ENCODE peak calls at places on chromosomes 5 and 9, in six cellular contexts. Z is H1, A is HCT116, D is HepG2, C is GM12878, I is K562. K is an unnamed sample.

GRCh38 chr9:132538071-132538470 is 44.3 kb upstream of the BARHL1 start:
- DNase-seq in Z (no peak), C (no peak), D (no peak), A (no peak), I (no peak), K (no peak)

GRCh38 chr5:142000709-142001484 is 11.9 kb downstream of the GNPDA1 start:
- DNase-seq in Z (no peak), I (peak; percentile 26), A (no peak), D (peak; percentile 7), C (no peak), K (no peak)

GRCh38 chr9:124415852-124416484 is 726 bp upstream of the PSMB7 start:
- DNase-seq in A (no peak), I (no peak), C (no peak), Z (no peak), D (no peak), K (no peak)

GRCh38 chr5:11166906-11167305 is 405.9 kb upstream of the DAP start:
- DNase-seq in Z (no peak), A (no peak), D (no peak), C (no peak), I (no peak), K (no peak)

GRCh38 chr9:134378901-134379338 is 52.7 kb downstream of the RXRA start:
- DNase-seq in C (no peak), Z (no peak), I (no peak), A (peak; percentile 37), D (no peak), K (no peak)

GRCh38 chr5:141960449-141961323 is 2.7 kb upstream of the PCDH12 start:
- DNase-seq in D (peak; percentile 79), I (peak; percentile 95), Z (peak; percentile 50), A (peak; percentile 72), C (peak; percentile 64), K (peak; percentile 59)

GRCh38 chr9:38083858-38084555 is 15.0 kb upstream of the SHB start:
- DNase-seq in A (no peak), C (no peak), D (no peak), Z (no peak), I (no peak), K (no peak)

GRCh38 chr9:96061293-96061987 is 185.9 kb downstream of the ERCC6L2 start:
- DNase-seq in Z (no peak), D (peak; percentile 21), I (peak; percentile 43), A (peak; percentile 10), C (no peak), K (peak; percentile 36)

GRCh38 chr5:73495772-73496346 is 2.4 kb upstream of the BTF3 start:
- DNase-seq in I (peak; percentile 23), C (no peak), A (no peak), D (no peak), Z (no peak), K (no peak)

GRCh38 chr5:1247811-1248210 is 22.6 kb downstream of the SLC6A18 start:
- DNase-seq in D (no peak), Z (no peak), C (no peak), I (no peak), A (no peak), K (no peak)

GRCh38 chr9:22050924-22051323 is 41.8 kb upstream of the CDKN2B start:
- DNase-seq in I (no peak), A (no peak), Z (no peak), C (no peak), D (no peak), K (no peak)

GRCh38 chr5:10138385-10139057 is 111.2 kb downstream of the ATPSCKMT start:
- DNase-seq in Z (no peak), C (no peak), D (no peak), I (no peak), A (no peak), K (no peak)

GRCh38 chr9:91421022-91421765 is 2.4 kb downstream of the NFIL3 start:
- DNase-seq in Z (no peak), I (no peak), A (no peak), C (no peak), D (peak; percentile 36), K (no peak)

GRCh38 chr9:118268046-118268445 is 563.8 kb downstream of the TLR4 start:
- DNase-seq in C (no peak), A (no peak), Z (no peak), D (no peak), I (no peak), K (no peak)

GRCh38 chr5:119019431-119020348 is 31.3 kb upstream of the DTWD2 start:
- DNase-seq in Z (no peak), D (no peak), I (no peak), C (no peak), A (no peak), K (no peak)

GRCh38 chr9:116144038-116144437 is 9.6 kb upstream of the PAPPA start:
- DNase-seq in D (no peak), A (no peak), Z (no peak), I (no peak), C (no peak), K (no peak)

GRCh38 chr9:116145036-116145435 is 8.6 kb upstream of the PAPPA start:
- DNase-seq in I (no peak), D (no peak), A (no peak), C (no peak), Z (no peak), K (no peak)

GRCh38 chr9:116141864-116142561 is 11.6 kb upstream of the PAPPA start:
- DNase-seq in D (no peak), C (no peak), I (no peak), A (no peak), Z (no peak), K (no peak)

GRCh38 chr9:116144555-116144954 is 9.0 kb upstream of the PAPPA start:
- DNase-seq in C (no peak), I (no peak), D (no peak), Z (no peak), A (no peak), K (no peak)

DNA sequence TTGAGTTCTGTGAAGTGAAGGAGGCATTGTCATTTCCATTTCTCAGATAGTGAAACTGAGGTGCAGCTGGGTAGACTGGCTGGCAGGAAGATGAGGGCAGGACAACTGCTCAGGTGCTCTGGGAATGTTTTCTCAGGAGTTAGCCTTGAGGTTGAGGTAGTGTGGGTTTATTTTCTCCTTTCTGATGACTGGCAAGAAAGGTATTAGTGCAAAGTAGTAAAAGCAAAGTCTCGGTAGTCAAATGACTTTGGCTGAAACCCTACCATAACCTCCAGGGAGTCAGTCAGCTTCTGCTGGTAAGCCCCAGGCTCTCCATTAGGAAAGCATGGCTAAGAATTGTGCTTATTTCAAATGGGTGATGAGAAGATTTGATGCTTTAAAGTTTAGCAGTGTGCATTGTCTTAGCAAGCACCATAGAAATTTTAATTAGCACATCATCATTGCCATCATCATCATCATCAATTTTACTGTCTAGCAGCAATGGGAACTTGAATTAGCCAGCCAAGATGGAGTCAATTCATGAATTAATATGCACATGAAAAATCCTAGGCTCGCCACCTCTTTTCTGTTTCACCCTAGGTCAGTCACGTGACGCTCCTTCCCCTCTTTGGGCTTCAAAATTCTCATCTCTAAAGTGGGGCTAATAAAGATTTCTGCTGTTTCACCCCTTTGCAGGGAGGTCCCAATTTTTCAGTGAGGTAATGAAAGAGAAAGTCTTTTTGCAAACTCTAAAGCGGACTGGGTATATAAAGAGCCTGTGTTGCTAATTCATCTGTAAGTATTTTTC is 10.7 kb upstream of the PAPPA start:
- DNase-seq in A (no peak), D (no peak), I (no peak), Z (no peak), C (no peak), K (no peak)
- TF ChIP-seq YY1 in A (no peak), D (no peak), I (no peak), Z (no peak), C (no peak), K (no peak)

GRCh38 chr9:127661342-127661741 is 45.4 kb upstream of the CFAP157 start:
- DNase-seq in A (no peak), D (no peak), Z (no peak), I (no peak), C (no peak), K (no peak)
- TF ChIP-seq ZNF274 in A (no peak), D (no peak), Z (no peak), I (no peak), C (no peak), K (no peak)

GRCh38 chr9:77959803-77960202 is 71.8 kb downstream of the GNAQ start:
- DNase-seq in D (no peak), Z (no peak), A (no peak), I (no peak), C (no peak), K (no peak)

GRCh38 chr9:77957652-77958051 is 74.0 kb downstream of the GNAQ start:
- DNase-seq in C (no peak), A (no peak), Z (no peak), I (peak; percentile 20), D (no peak), K (no peak)

GRCh38 chr9:77964258-77964657 is 67.4 kb downstream of the GNAQ start:
- DNase-seq in I (no peak), Z (no peak), D (no peak), C (no peak), A (no peak), K (no peak)

GRCh38 chr9:77961541-77961940 is 70.1 kb downstream of the GNAQ start:
- DNase-seq in I (no peak), D (peak; percentile 13), A (no peak), Z (no peak), C (no peak), K (no peak)

DNA sequence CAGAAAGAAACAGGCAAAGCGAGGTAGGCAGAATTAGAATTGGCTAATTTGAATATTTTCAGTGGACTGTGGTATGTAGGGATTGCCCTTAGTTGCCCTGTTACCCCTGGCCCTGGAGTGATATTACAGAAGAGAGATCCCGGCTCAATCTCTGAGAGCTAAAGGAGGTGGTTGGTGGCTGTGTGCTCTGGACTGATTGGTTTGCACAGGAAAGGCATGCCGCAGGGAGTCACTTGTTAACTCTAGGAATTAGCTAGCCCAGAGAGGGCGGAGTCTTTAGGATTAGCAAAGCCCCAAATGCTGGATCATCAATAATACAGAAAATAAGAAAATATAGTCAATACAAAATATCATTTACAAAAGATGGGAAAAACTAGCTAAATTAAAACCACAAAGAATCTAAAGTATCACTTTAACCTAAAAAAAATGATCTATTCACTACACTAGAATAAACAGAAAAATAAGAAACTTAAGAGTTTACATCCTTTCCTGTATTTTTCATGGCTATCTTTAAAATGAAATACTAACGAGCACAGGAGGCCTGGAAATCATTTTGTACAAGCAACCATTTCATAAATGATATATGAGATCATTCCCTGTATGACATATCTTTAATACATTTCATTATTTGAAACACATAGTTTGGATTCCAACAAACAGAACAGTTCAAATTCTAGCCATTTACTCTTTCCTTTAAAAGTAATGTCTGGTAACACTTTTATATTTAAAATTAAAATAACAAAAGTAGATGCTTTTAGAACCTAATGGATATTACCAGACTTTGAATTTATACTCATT is 71.1 kb downstream of the GNAQ start:
- DNase-seq in C (no peak), Z (no peak), D (no peak), A (no peak), I (peak; percentile 69), K (peak; percentile 15)
- TF ChIP-seq YY1 in C (no peak), Z (no peak), D (no peak), A (no peak), I (no peak), K (no peak)

GRCh38 chr9:130920762-130921482 is 18.1 kb downstream of the FIBCD1 start:
- DNase-seq in A (no peak), Z (no peak), D (no peak), I (no peak), C (no peak), K (no peak)
- TF ChIP-seq ZNF274 in A (no peak), Z (no peak), D (no peak), I (no peak), C (no peak), K (no peak)